ENCODE peak calls at places on chromosomes 13 and 19, in four cellular contexts. E is dorsolateral prefrontal cortex, M is RCC 7860, K is ACHN. U is an unnamed sample.

GRCh38 chr13:113239986-113240385 is 30.6 kb downstream of the CUL4A start:
- DNase-seq in E (no peak), K (no peak), M (no peak), U (no peak)

GRCh38 chr19:58460039-58460438 is 6.8 kb upstream of the ZNF324 start:
- DNase-seq in E (no peak), K (no peak), M (no peak), U (no peak)

GRCh38 chr19:9323557-9323918 is 441 bp upstream of the ZNF559 start:
- DNase-seq in E (peak), K (peak), M (peak), U (peak)

GRCh38 chr19:12596485-12596884 is 14.1 kb downstream of the ZNF490 start:
- DNase-seq in K (no peak), M (no peak), E (no peak), U (no peak)

GRCh38 chr19:38455031-38455430 is 21.5 kb downstream of the RYR1 start:
- DNase-seq in E (no peak), M (no peak), K (peak), U (no peak)

GRCh38 chr13:54647275-54647674 is 1618.7 kb downstream of the OLFM4 start:
- DNase-seq in K (no peak), M (no peak), E (no peak), U (no peak)

GRCh38 chr19:3289971-3290569 is 65.6 kb downstream of the CELF5 start:
- DNase-seq in K (no peak), E (no peak), M (no peak), U (no peak)

GRCh38 chr13:69948016-69948415 is 159.6 kb upstream of the ATXN8OS start:
- DNase-seq in E (no peak), K (no peak), M (no peak), U (no peak)

GRCh38 chr13:27053902-27054595 is 117.6 kb downstream of the USP12 start:
- DNase-seq in K (peak), M (peak), E (no peak), U (no peak)

GRCh38 chr19:52648336-52648990 is 10.3 kb upstream of the ZNF83 start:
- DNase-seq in K (no peak), E (no peak), M (no peak), U (no peak)

GRCh38 chr19:30781047-30781446 is 408.9 kb downstream of the ZNF536 start:
- DNase-seq in M (no peak), E (no peak), K (no peak), U (no peak)

GRCh38 chr19:51702103-51702753 is 9.1 kb downstream of the SPACA6 start:
- DNase-seq in E (peak), K (no peak), M (no peak), U (no peak)

GRCh38 chr13:63026285-63026797 is 1610.7 kb upstream of the PCDH20 start:
- DNase-seq in E (no peak), M (no peak), K (no peak), U (no peak)

GRCh38 chr13:111326981-111327642 is 6.7 kb downstream of the TEX29 start:
- DNase-seq in M (no peak), K (no peak), E (no peak), U (no peak)

GRCh38 chr19:51948979-51949378 is 21.7 kb downstream of the ZNF613 start:
- DNase-seq in E (peak), K (no peak), M (no peak), U (no peak)

GRCh38 chr13:83943530-83944279 is 61.4 kb upstream of the SLITRK1 start:
- DNase-seq in M (no peak), K (no peak), E (no peak), U (no peak)

GRCh38 chr13:100158569-100158968 is 69.7 kb downstream of the PCCA start:
- DNase-seq in E (no peak), M (no peak), K (no peak), U (no peak)

GRCh38 chr13:23463631-23464030 is 30.1 kb upstream of the SACS start:
- DNase-seq in E (no peak), K (no peak), M (no peak), U (no peak)

GRCh38 chr13:53204598-53204997 is 176.0 kb downstream of the OLFM4 start:
- DNase-seq in K (no peak), M (no peak), E (no peak), U (no peak)

GRCh38 chr13:67069117-67069767 is 160.9 kb downstream of the PCDH9 start:
- DNase-seq in K (no peak), M (no peak), E (no peak), U (no peak)

GRCh38 chr19:15378529-15379082 is 981 bp downstream of the AKAP8 start:
- DNase-seq in M (peak), E (no peak), K (peak), U (peak)